ENCODE peak calls at places on chromosomes 11 and 22, in nine cellular contexts. T is suprapubic skin, R is ovary, G is HCT116, S is Peyer's patch, D is IMR-90, U is A549, F is tibial nerve, K is adrenal gland. P is an unnamed sample.

GRCh38 chr11:119608781-119609180 is 120.2 kb downstream of the NECTIN1 start:
- DNase-seq in T (no peak), R (no peak), G (no peak), S (no peak), D (no peak), U (no peak), F (no peak), K (no peak), P (no peak)

GRCh38 chr11:57224537-57224936 is 12.5 kb downstream of the APLNR start:
- DNase-seq in T (no peak), R (no peak), G (no peak), S (no peak), D (peak), U (peak), F (no peak), K (no peak), P (no peak)

GRCh38 chr11:105991888-105992287 is 30.2 kb downstream of the MSANTD4 start:
- DNase-seq in T (no peak), R (no peak), G (no peak), S (no peak), D (no peak), U (no peak), F (no peak), K (no peak), P (no peak)

GRCh38 chr11:125201525-125202121 is 37.1 kb downstream of the PKNOX2 start:
- DNase-seq in T (no peak), R (peak), G (no peak), S (no peak), D (peak), U (no peak), F (no peak), K (no peak), P (peak)

GRCh38 chr11:662689-663274 is 25.7 kb downstream of the DRD4 start:
- DNase-seq in T (no peak), R (peak), G (peak), S (peak), D (peak), U (peak), F (peak), K (peak), P (peak)

GRCh38 chr22:44532466-44533025 is 34.5 kb upstream of the RTL6 start:
- DNase-seq in T (no peak), R (no peak), G (no peak), S (no peak), D (no peak), U (no peak), F (no peak), K (no peak), P (no peak)

GRCh38 chr22:44362249-44363040 is 49.7 kb upstream of the SHISAL1 start:
- DNase-seq in T (no peak), R (peak), G (no peak), S (no peak), D (peak), U (no peak), F (no peak), K (peak), P (peak)

GRCh38 chr11:35035894-35036408 is 103.0 kb upstream of the CD44 start:
- DNase-seq in T (no peak), R (no peak), G (no peak), S (no peak), D (peak), U (no peak), F (no peak), K (peak), P (no peak)

GRCh38 chr11:3121416-3121815 is 43.7 kb downstream of the OSBPL5 start:
- DNase-seq in T (no peak), R (no peak), G (no peak), S (peak), D (no peak), U (no peak), F (no peak), K (peak), P (peak)

GRCh38 chr11:110366234-110366633 is 63.5 kb upstream of the FDX1 start:
- DNase-seq in T (no peak), R (peak), G (no peak), S (no peak), D (peak), U (no peak), F (peak), K (peak), P (no peak)

GRCh38 chr11:48066881-48067800 is 86.8 kb downstream of the PTPRJ start:
- DNase-seq in T (no peak), R (no peak), G (no peak), S (peak), D (no peak), U (no peak), F (no peak), K (no peak), P (peak)

GRCh38 chr11:28472904-28473303 is 364.7 kb downstream of the METTL15 start:
- DNase-seq in T (no peak), R (no peak), G (no peak), S (no peak), D (no peak), U (no peak), F (no peak), K (no peak), P (no peak)

GRCh38 chr11:129702410-129703390 is 112.9 kb upstream of the TMEM45B start:
- DNase-seq in T (peak), R (no peak), G (no peak), S (no peak), D (no peak), U (no peak), F (no peak), K (no peak), P (no peak)

GRCh38 chr11:14622241-14622954 is 21.2 kb upstream of the PDE3B start:
- DNase-seq in T (no peak), R (no peak), G (no peak), S (no peak), D (no peak), U (no peak), F (no peak), K (no peak), P (no peak)

GRCh38 chr11:14625804-14626203 is 17.8 kb upstream of the PDE3B start:
- DNase-seq in T (no peak), R (no peak), G (no peak), S (no peak), D (no peak), U (no peak), F (no peak), K (no peak), P (no peak)

GRCh38 chr11:14623036-14623435 is 20.6 kb upstream of the PDE3B start:
- DNase-seq in T (no peak), R (no peak), G (no peak), S (no peak), D (no peak), U (no peak), F (no peak), K (no peak), P (no peak)

DNA sequence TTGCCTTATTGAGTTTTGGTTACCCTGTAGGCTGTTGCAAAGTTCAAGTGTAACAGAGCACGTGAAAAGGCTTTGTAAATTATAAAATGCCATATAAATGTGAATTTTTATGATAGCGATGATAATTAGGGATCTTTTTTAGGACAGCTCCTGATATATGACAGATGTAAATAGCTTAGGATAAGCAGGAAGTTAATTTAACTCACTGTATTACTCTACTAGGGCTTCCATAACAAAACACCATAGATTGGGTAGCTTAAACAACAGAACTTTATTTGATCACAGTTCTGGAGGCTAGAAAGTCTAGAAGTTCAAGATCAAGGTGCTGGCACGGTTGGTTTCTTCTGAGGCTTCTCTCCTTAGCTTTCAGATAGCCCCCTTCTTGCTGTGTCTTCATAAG is 17.0 kb upstream of the PDE3B start:
- DNase-seq in T (no peak), R (no peak), G (no peak), S (no peak), D (no peak), U (no peak), F (no peak), K (no peak), P (no peak)
- H3K27ac ChIP-seq in T (no peak), R (no peak), G (no peak), S (no peak), D (no peak), U (no peak), F (no peak), K (no peak), P (peak)

GRCh38 chr11:19243601-19244000 is 2.9 kb upstream of the E2F8 start:
- DNase-seq in T (no peak), R (no peak), G (no peak), S (no peak), D (no peak), U (no peak), F (no peak), K (no peak), P (no peak)
- TF ChIP-seq POLR2A in T (no peak), R (no peak), G (no peak), S (no peak), D (no peak), U (no peak), F (no peak), K (no peak), P (no peak)

DNA sequence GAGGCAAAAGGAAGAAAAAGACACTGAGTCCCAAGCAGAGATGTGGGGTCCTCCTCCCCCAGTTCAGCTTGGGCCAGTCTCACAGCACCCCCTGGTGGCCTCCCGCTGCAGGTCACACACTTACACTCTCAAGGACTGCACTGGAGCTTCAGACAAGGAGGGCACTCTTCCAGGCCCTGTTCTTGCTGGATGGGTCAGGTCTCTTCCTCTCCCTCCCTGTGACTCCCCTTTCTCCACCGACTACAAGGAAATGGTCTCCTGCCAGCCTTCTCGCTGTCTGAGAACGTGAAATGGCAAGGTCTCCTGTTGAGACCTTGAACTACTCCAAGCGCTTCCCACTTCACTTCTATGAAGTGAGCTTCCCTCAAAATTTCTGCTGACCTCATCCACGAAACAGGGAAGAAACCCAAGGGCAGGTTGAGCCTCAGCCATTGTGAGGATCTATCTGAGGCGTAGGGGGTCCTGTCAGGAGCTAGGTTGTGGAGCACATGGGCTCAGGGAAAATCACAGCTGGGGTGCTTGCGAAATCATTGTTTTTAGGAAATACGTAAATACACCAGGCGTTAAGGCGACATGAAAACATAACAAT is 11.2 kb upstream of the IGLL1 start:
- DNase-seq in T (no peak), R (peak), G (peak), S (peak), D (peak), U (peak), F (peak), K (peak), P (peak)
- TF ChIP-seq CTCF in T (peak), R (peak), G (peak), S (peak), D (peak), U (peak), F (peak), K (peak), P (peak)

GRCh38 chr11:67199751-67200150 is 66.5 kb upstream of the GRK2 start:
- DNase-seq in T (no peak), R (no peak), G (no peak), S (no peak), D (no peak), U (no peak), F (no peak), K (no peak), P (no peak)
- H3K27ac ChIP-seq in T (no peak), R (no peak), G (no peak), S (no peak), D (no peak), U (no peak), F (no peak), K (no peak), P (no peak)

GRCh38 chr22:49936018-49936972 is 17.9 kb downstream of the CRELD2 start:
- DNase-seq in T (peak), R (peak), G (no peak), S (peak), D (peak), U (no peak), F (peak), K (peak), P (peak)
- TF ChIP-seq POLR2A in T (no peak), R (peak), G (no peak), S (no peak), D (no peak), U (peak), F (no peak), K (no peak), P (peak)

P was measured in spleen.